ENCODE peak calls at places on chromosomes 12 and 14, in six cellular contexts. One of them, this sample, is unnamed.

GRCh38 chr14:53060046-53060445 is 93.1 kb downstream of the DDHD1 start:
- DNase-seq in esophagus muscularis mucosa: no peak
- DNase-seq in lower leg skin: no peak
- DNase-seq in WERI-Rb-1: no peak
- DNase-seq in retinal pigment epithelial cell: no peak
- DNase-seq in PC-3: no peak
- DNase-seq in this sample: no peak

GRCh38 chr12:40853221-40853620 is 161.0 kb downstream of the CNTN1 start:
- DNase-seq in WERI-Rb-1: no peak
- DNase-seq in lower leg skin: no peak
- DNase-seq in retinal pigment epithelial cell: no peak
- DNase-seq in PC-3: no peak
- DNase-seq in esophagus muscularis mucosa: no peak
- DNase-seq in this sample: no peak

GRCh38 chr14:104137297-104138097 is 890 bp upstream of the KIF26A start:
- DNase-seq in WERI-Rb-1: peak
- DNase-seq in retinal pigment epithelial cell: no peak
- DNase-seq in esophagus muscularis mucosa: no peak
- DNase-seq in PC-3: peak
- DNase-seq in lower leg skin: no peak
- DNase-seq in this sample: no peak

GRCh38 chr12:94618995-94619695 is 31.2 kb downstream of the TMCC3 start:
- DNase-seq in lower leg skin: no peak
- DNase-seq in esophagus muscularis mucosa: no peak
- DNase-seq in retinal pigment epithelial cell: peak
- DNase-seq in PC-3: peak
- DNase-seq in WERI-Rb-1: no peak
- DNase-seq in this sample: no peak

GRCh38 chr14:55398679-55399078 is 13.0 kb downstream of the ATG14 start:
- DNase-seq in esophagus muscularis mucosa: no peak
- DNase-seq in retinal pigment epithelial cell: peak
- DNase-seq in lower leg skin: peak
- DNase-seq in WERI-Rb-1: no peak
- DNase-seq in PC-3: peak
- DNase-seq in this sample: peak

GRCh38 chr12:5560242-5560641 is 128.3 kb downstream of the NTF3 start:
- DNase-seq in PC-3: no peak
- DNase-seq in retinal pigment epithelial cell: no peak
- DNase-seq in lower leg skin: no peak
- DNase-seq in esophagus muscularis mucosa: no peak
- DNase-seq in WERI-Rb-1: no peak
- DNase-seq in this sample: no peak

GRCh38 chr12:50618864-50619609 is 114.3 kb downstream of the DIP2B start:
- DNase-seq in lower leg skin: no peak
- DNase-seq in PC-3: peak
- DNase-seq in retinal pigment epithelial cell: no peak
- DNase-seq in esophagus muscularis mucosa: no peak
- DNase-seq in WERI-Rb-1: no peak
- DNase-seq in this sample: no peak

GRCh38 chr14:21044106-21044618 is 2.0 kb downstream of the RNASE7 start:
- DNase-seq in PC-3: no peak
- DNase-seq in esophagus muscularis mucosa: no peak
- DNase-seq in lower leg skin: no peak
- DNase-seq in retinal pigment epithelial cell: no peak
- DNase-seq in WERI-Rb-1: peak
- DNase-seq in this sample: no peak

GRCh38 chr12:51832708-51833107 is 15.8 kb downstream of the FIGNL2 start:
- DNase-seq in lower leg skin: no peak
- DNase-seq in esophagus muscularis mucosa: no peak
- DNase-seq in PC-3: no peak
- DNase-seq in WERI-Rb-1: no peak
- DNase-seq in retinal pigment epithelial cell: no peak
- DNase-seq in this sample: no peak

GRCh38 chr12:110100315-110100970 is 23.7 kb upstream of the IFT81 start:
- DNase-seq in WERI-Rb-1: peak
- DNase-seq in PC-3: peak
- DNase-seq in lower leg skin: peak
- DNase-seq in retinal pigment epithelial cell: no peak
- DNase-seq in esophagus muscularis mucosa: no peak
- DNase-seq in this sample: no peak

GRCh38 chr14:100504372-100505078 is 82.7 kb downstream of the BEGAIN start:
- DNase-seq in esophagus muscularis mucosa: no peak
- DNase-seq in lower leg skin: no peak
- DNase-seq in PC-3: peak
- DNase-seq in WERI-Rb-1: no peak
- DNase-seq in retinal pigment epithelial cell: no peak
- DNase-seq in this sample: no peak

GRCh38 chr12:16607895-16608294 is 1.9 kb upstream of the LMO3 start:
- DNase-seq in retinal pigment epithelial cell: no peak
- DNase-seq in lower leg skin: no peak
- DNase-seq in PC-3: no peak
- DNase-seq in esophagus muscularis mucosa: no peak
- DNase-seq in WERI-Rb-1: no peak
- DNase-seq in this sample: no peak

GRCh38 chr12:49131973-49132461 is 822 bp upstream of the TUBA1B start:
- DNase-seq in PC-3: peak
- DNase-seq in retinal pigment epithelial cell: peak
- DNase-seq in esophagus muscularis mucosa: no peak
- DNase-seq in lower leg skin: peak
- DNase-seq in WERI-Rb-1: peak
- DNase-seq in this sample: no peak

GRCh38 chr12:94980577-94980976 is 22.9 kb downstream of the NDUFA12 start:
- DNase-seq in PC-3: peak
- DNase-seq in retinal pigment epithelial cell: peak
- DNase-seq in WERI-Rb-1: no peak
- DNase-seq in esophagus muscularis mucosa: no peak
- DNase-seq in lower leg skin: no peak
- DNase-seq in this sample: no peak

GRCh38 chr14:99910337-99911268 is 117.4 kb downstream of the EML1 start:
- DNase-seq in lower leg skin: no peak
- DNase-seq in WERI-Rb-1: no peak
- DNase-seq in retinal pigment epithelial cell: peak
- DNase-seq in esophagus muscularis mucosa: peak
- DNase-seq in PC-3: peak
- DNase-seq in this sample: peak

GRCh38 chr12:109111775-109112491 is 4.5 kb upstream of the ACACB start:
- DNase-seq in PC-3: peak
- DNase-seq in esophagus muscularis mucosa: no peak
- DNase-seq in lower leg skin: peak
- DNase-seq in retinal pigment epithelial cell: no peak
- DNase-seq in WERI-Rb-1: peak
- DNase-seq in this sample: no peak

GRCh38 chr12:91866566-91866965 is 279.1 kb downstream of the BTG1 start:
- DNase-seq in WERI-Rb-1: no peak
- DNase-seq in esophagus muscularis mucosa: no peak
- DNase-seq in retinal pigment epithelial cell: no peak
- DNase-seq in PC-3: no peak
- DNase-seq in lower leg skin: no peak
- DNase-seq in this sample: no peak

GRCh38 chr14:20626274-20626673 is 15.2 kb downstream of the OR6S1 start:
- DNase-seq in PC-3: no peak
- DNase-seq in lower leg skin: no peak
- DNase-seq in retinal pigment epithelial cell: no peak
- DNase-seq in esophagus muscularis mucosa: no peak
- DNase-seq in WERI-Rb-1: no peak
- DNase-seq in this sample: no peak

GRCh38 chr12:108967869-108968540 is 52.9 kb downstream of the SVOP start:
- DNase-seq in PC-3: peak
- DNase-seq in WERI-Rb-1: no peak
- DNase-seq in esophagus muscularis mucosa: no peak
- DNase-seq in retinal pigment epithelial cell: no peak
- DNase-seq in lower leg skin: no peak
- DNase-seq in this sample: no peak

GRCh38 chr14:47674148-47674545 is 1.3 kb downstream of the MDGA2 start:
- DNase-seq in PC-3: no peak
- DNase-seq in lower leg skin: no peak
- DNase-seq in retinal pigment epithelial cell: no peak
- DNase-seq in esophagus muscularis mucosa: no peak
- DNase-seq in WERI-Rb-1: peak
- DNase-seq in this sample: no peak

GRCh38 chr14:99169776-99170356 is 102.1 kb downstream of the BCL11B start:
- DNase-seq in PC-3: no peak
- DNase-seq in WERI-Rb-1: no peak
- DNase-seq in retinal pigment epithelial cell: no peak
- DNase-seq in esophagus muscularis mucosa: no peak
- DNase-seq in lower leg skin: no peak
- DNase-seq in this sample: no peak

GRCh38 chr14:100341301-100342031 is 18.3 kb downstream of the SLC25A47 start:
- DNase-seq in WERI-Rb-1: no peak
- DNase-seq in esophagus muscularis mucosa: no peak
- DNase-seq in retinal pigment epithelial cell: peak
- DNase-seq in PC-3: peak
- DNase-seq in lower leg skin: peak
- DNase-seq in this sample: peak

GRCh38 chr12:91643763-91644162 is 461.1 kb upstream of the DCN start:
- DNase-seq in retinal pigment epithelial cell: no peak
- DNase-seq in lower leg skin: no peak
- DNase-seq in PC-3: no peak
- DNase-seq in WERI-Rb-1: no peak
- DNase-seq in esophagus muscularis mucosa: no peak
- DNase-seq in this sample: no peak

GRCh38 chr12:62793256-62794217 is 141.4 kb downstream of the PPM1H start:
- DNase-seq in PC-3: peak
- DNase-seq in retinal pigment epithelial cell: peak
- DNase-seq in WERI-Rb-1: peak
- DNase-seq in lower leg skin: peak
- DNase-seq in esophagus muscularis mucosa: peak
- DNase-seq in this sample: peak

GRCh38 chr14:88840926-88841325 is 16.5 kb downstream of the TTC8 start:
- DNase-seq in lower leg skin: no peak
- DNase-seq in esophagus muscularis mucosa: no peak
- DNase-seq in PC-3: no peak
- DNase-seq in WERI-Rb-1: peak
- DNase-seq in retinal pigment epithelial cell: no peak
- DNase-seq in this sample: no peak

GRCh38 chr14:90487031-90487430 is 90.2 kb downstream of the CALM1 start:
- DNase-seq in retinal pigment epithelial cell: no peak
- DNase-seq in PC-3: no peak
- DNase-seq in WERI-Rb-1: peak
- DNase-seq in esophagus muscularis mucosa: no peak
- DNase-seq in lower leg skin: no peak
- DNase-seq in this sample: no peak

DNA sequence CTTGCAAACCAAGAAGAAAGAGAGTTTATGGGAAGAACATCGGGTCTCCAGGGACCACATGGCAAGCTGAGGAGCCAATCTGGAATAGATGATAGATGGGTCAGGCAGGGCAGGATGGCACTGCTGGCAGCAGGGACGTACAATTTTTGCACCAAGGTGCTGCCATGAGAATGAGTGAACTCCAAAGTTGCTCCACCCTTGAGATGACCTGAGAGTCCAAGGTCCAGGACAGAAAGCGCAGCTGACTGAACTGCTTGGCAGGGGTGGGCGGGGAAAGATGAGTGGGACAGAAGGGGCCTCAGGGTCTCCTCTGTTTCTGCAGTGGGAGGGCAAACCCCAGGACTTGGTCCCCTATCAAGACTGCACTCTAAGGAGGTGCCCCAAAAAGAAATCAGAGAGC is 136.7 kb upstream of the GSC start:
- DNase-seq in PC-3: no peak
- DNase-seq in lower leg skin: no peak
- DNase-seq in retinal pigment epithelial cell: no peak
- DNase-seq in WERI-Rb-1: no peak
- DNase-seq in esophagus muscularis mucosa: no peak
- DNase-seq in this sample: no peak
- H3K4me3 ChIP-seq in PC-3: no peak
- H3K4me3 ChIP-seq in lower leg skin: no peak
- H3K4me3 ChIP-seq in retinal pigment epithelial cell: no peak
- H3K4me3 ChIP-seq in WERI-Rb-1: no peak
- H3K4me3 ChIP-seq in esophagus muscularis mucosa: no peak
- H3K4me3 ChIP-seq in this sample: no peak

DNA sequence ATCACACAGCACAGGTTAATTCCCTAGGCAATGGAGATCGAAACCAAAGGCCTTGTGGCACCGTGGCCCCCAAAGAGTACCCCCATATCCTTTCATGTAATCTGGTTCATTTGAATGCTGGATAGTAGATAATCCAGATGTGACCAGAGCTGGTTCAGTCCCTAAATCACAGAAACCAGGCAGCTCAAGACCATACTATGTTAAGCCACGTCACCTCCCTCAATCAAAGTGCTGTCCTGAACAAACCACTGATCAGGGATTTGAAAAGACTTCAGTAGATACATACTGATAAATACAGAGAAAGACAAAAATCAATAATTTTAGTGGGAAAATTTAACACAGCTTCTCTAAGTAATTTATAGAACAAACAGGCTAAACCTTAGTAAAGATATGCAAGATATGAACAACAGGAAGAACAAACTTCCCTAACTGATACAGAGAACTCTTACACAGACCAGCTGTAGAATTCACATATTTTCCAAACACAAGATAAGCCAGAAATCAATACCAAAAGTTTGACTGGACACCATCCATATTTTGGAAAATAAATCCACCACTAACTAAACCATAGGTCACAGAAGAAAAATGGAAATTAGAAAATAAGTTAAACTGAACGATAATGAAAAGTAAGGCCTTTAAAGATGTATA is 67.1 kb downstream of the BCAT1 start:
- DNase-seq in WERI-Rb-1: no peak
- DNase-seq in esophagus muscularis mucosa: no peak
- DNase-seq in retinal pigment epithelial cell: no peak
- DNase-seq in PC-3: no peak
- DNase-seq in lower leg skin: no peak
- DNase-seq in this sample: no peak
- TF ChIP-seq CTCF in WERI-Rb-1: no peak
- TF ChIP-seq CTCF in esophagus muscularis mucosa: no peak
- TF ChIP-seq CTCF in retinal pigment epithelial cell: no peak
- TF ChIP-seq CTCF in PC-3: no peak
- TF ChIP-seq CTCF in lower leg skin: no peak
- TF ChIP-seq CTCF in this sample: no peak

GRCh38 chr14:26596722-26597030 is 1.2 kb downstream of the NOVA1 start:
- DNase-seq in WERI-Rb-1: no peak
- DNase-seq in PC-3: no peak
- DNase-seq in esophagus muscularis mucosa: no peak
- DNase-seq in lower leg skin: no peak
- DNase-seq in retinal pigment epithelial cell: no peak
- DNase-seq in this sample: no peak

GRCh38 chr14:26595922-26596721 is 1.7 kb downstream of the NOVA1 start:
- DNase-seq in esophagus muscularis mucosa: no peak
- DNase-seq in lower leg skin: no peak
- DNase-seq in PC-3: no peak
- DNase-seq in retinal pigment epithelial cell: peak
- DNase-seq in WERI-Rb-1: no peak
- DNase-seq in this sample: no peak

GRCh38 chr14:26597136-26598080 is at the start of gene NOVA1:
- DNase-seq in retinal pigment epithelial cell: no peak
- DNase-seq in esophagus muscularis mucosa: no peak
- DNase-seq in PC-3: no peak
- DNase-seq in lower leg skin: peak
- DNase-seq in WERI-Rb-1: peak
- DNase-seq in this sample: no peak

GRCh38 chr14:26598081-26598671 is 343 bp upstream of the NOVA1 start:
- DNase-seq in WERI-Rb-1: peak
- DNase-seq in PC-3: peak
- DNase-seq in retinal pigment epithelial cell: peak
- DNase-seq in lower leg skin: peak
- DNase-seq in esophagus muscularis mucosa: peak
- DNase-seq in this sample: no peak

GRCh38 chr14:26598672-26599131 is 869 bp upstream of the NOVA1 start:
- DNase-seq in esophagus muscularis mucosa: no peak
- DNase-seq in retinal pigment epithelial cell: no peak
- DNase-seq in WERI-Rb-1: peak
- DNase-seq in lower leg skin: no peak
- DNase-seq in PC-3: no peak
- DNase-seq in this sample: no peak
- H3K4me3 ChIP-seq in esophagus muscularis mucosa: peak
- H3K4me3 ChIP-seq in retinal pigment epithelial cell: peak
- H3K4me3 ChIP-seq in WERI-Rb-1: peak
- H3K4me3 ChIP-seq in lower leg skin: peak
- H3K4me3 ChIP-seq in PC-3: peak
- H3K4me3 ChIP-seq in this sample: peak

GRCh38 chr12:47391566-47391965 is 311.8 kb upstream of the AMIGO2 start:
- DNase-seq in retinal pigment epithelial cell: no peak
- DNase-seq in PC-3: no peak
- DNase-seq in lower leg skin: no peak
- DNase-seq in esophagus muscularis mucosa: no peak
- DNase-seq in WERI-Rb-1: no peak
- DNase-seq in this sample: no peak
- TF ChIP-seq CTCF in retinal pigment epithelial cell: no peak
- TF ChIP-seq CTCF in PC-3: no peak
- TF ChIP-seq CTCF in lower leg skin: no peak
- TF ChIP-seq CTCF in esophagus muscularis mucosa: no peak
- TF ChIP-seq CTCF in WERI-Rb-1: no peak
- TF ChIP-seq CTCF in this sample: no peak